ENCODE peak calls at places on chromosome 13, in six cellular contexts. N is fibroblast of lung, S is mammary epithelial cell, Z is heart right ventricle, Y is GM23248, B is lung. I is an unnamed sample. For H3K36me3, the result is how much of the 10 kb centered on the place peaks cover.

GRCh38 chr13:105262579-105262978 is 1272.9 kb downstream of the EFNB2 start:
- DNase-seq in N (no peak), S (no peak), Z (no peak), Y (no peak), B (no peak), I (no peak)

GRCh38 chr13:57716295-57716694 is 84.8 kb downstream of the PCDH17 start:
- DNase-seq in N (no peak), S (no peak), Z (no peak), Y (no peak), B (peak), I (no peak)

GRCh38 chr13:50936681-50937080 is 27.1 kb downstream of the RNASEH2B start:
- DNase-seq in N (no peak), S (no peak), Z (no peak), Y (peak), B (no peak), I (no peak)

GRCh38 chr13:67772807-67773453 is 542.8 kb upstream of the PCDH9 start:
- DNase-seq in N (no peak), S (no peak), Z (peak), Y (no peak), B (no peak), I (no peak)

GRCh38 chr13:48892311-48892710 is 83.4 kb upstream of the FNDC3A start:
- DNase-seq in N (peak), S (peak), Z (no peak), Y (peak), B (no peak), I (no peak)

GRCh38 chr13:77384999-77385398 is 58.1 kb upstream of the MYCBP2 start:
- DNase-seq in N (peak), S (no peak), Z (no peak), Y (peak), B (no peak), I (no peak)

GRCh38 chr13:40664100-40665060 is 2.1 kb downstream of the FOXO1 start:
- DNase-seq in N (peak), S (peak), Z (peak), Y (peak), B (peak), I (peak)

GRCh38 chr13:52109096-52109495 is 19.8 kb downstream of the NEK5 start:
- DNase-seq in N (no peak), S (no peak), Z (no peak), Y (no peak), B (no peak), I (no peak)

GRCh38 chr13:107788464-107789165 is 426.7 kb downstream of the LIG4 start:
- DNase-seq in N (no peak), S (no peak), Z (no peak), Y (no peak), B (no peak), I (no peak)

GRCh38 chr13:111861766-111862366 is 205.1 kb upstream of the SOX1 start:
- DNase-seq in N (no peak), S (no peak), Z (no peak), Y (no peak), B (no peak), I (no peak)

GRCh38 chr13:31074750-31075149 is 87.0 kb downstream of the HSPH1 start:
- DNase-seq in N (no peak), S (no peak), Z (no peak), Y (no peak), B (no peak), I (no peak)

GRCh38 chr13:104984296-104984818 is 1551.1 kb downstream of the EFNB2 start:
- DNase-seq in N (peak), S (peak), Z (peak), Y (no peak), B (no peak), I (peak)

GRCh38 chr13:89310943-89311342 is 1639.8 kb downstream of the SLITRK5 start:
- DNase-seq in N (no peak), S (no peak), Z (no peak), Y (no peak), B (no peak), I (no peak)

GRCh38 chr13:50131998-50132936 is 117.0 kb downstream of the KCNRG start:
- DNase-seq in N (no peak), S (no peak), Z (no peak), Y (no peak), B (no peak), I (no peak)

GRCh38 chr13:33636955-33637670 is 180.8 kb upstream of the RFC3 start:
- DNase-seq in N (peak), S (peak), Z (no peak), Y (peak), B (no peak), I (no peak)

GRCh38 chr13:21639604-21640003 is 31.3 kb upstream of the FGF9 start:
- DNase-seq in N (no peak), S (no peak), Z (no peak), Y (no peak), B (no peak), I (no peak)

GRCh38 chr13:67351915-67352314 is 121.8 kb upstream of the PCDH9 start:
- DNase-seq in N (peak), S (no peak), Z (no peak), Y (no peak), B (no peak), I (no peak)

GRCh38 chr13:54592201-54592600 is 1563.6 kb downstream of the OLFM4 start:
- DNase-seq in N (no peak), S (no peak), Z (no peak), Y (no peak), B (no peak), I (no peak)

GRCh38 chr13:53074119-53074518 is 45.5 kb downstream of the OLFM4 start:
- DNase-seq in N (no peak), S (no peak), Z (no peak), Y (no peak), B (no peak), I (no peak)

GRCh38 chr13:80921556-80921955 is 580.6 kb upstream of the SPRY2 start:
- DNase-seq in N (no peak), S (no peak), Z (no peak), Y (no peak), B (no peak), I (no peak)

GRCh38 chr13:54226866-54227265 is 1198.3 kb downstream of the OLFM4 start:
- DNase-seq in N (no peak), S (no peak), Z (no peak), Y (no peak), B (no peak), I (no peak)

GRCh38 chr13:78029891-78030290 is 111.3 kb upstream of the EDNRB start:
- DNase-seq in N (no peak), S (no peak), Z (no peak), Y (no peak), B (no peak), I (no peak)

GRCh38 chr13:41962994-41963393 is 2.1 kb upstream of the VWA8 start:
- DNase-seq in N (no peak), S (peak), Z (no peak), Y (no peak), B (no peak), I (no peak)

GRCh38 chr13:52428295-52428694 is 22.1 kb downstream of the VPS36 start:
- DNase-seq in N (peak), S (peak), Z (no peak), Y (no peak), B (no peak), I (no peak)

GRCh38 chr13:102846261-102847015 is 606 bp downstream of the ERCC5 start:
- DNase-seq in N (peak), S (peak), Z (peak), Y (peak), B (peak), I (peak)

GRCh38 chr13:20993661-20994440 is 67.5 kb downstream of the LATS2 start:
- DNase-seq in N (peak), S (peak), Z (no peak), Y (peak), B (no peak), I (no peak)

GRCh38 chr13:104015646-104016396 is 949.6 kb upstream of the SLC10A2 start:
- DNase-seq in N (peak), S (no peak), Z (no peak), Y (no peak), B (no peak), I (no peak)

GRCh38 chr13:47178090-47178950 is 281.5 kb upstream of the HTR2A start:
- DNase-seq in N (no peak), S (no peak), Z (no peak), Y (no peak), B (no peak), I (no peak)

GRCh38 chr13:76148926-76149325 is 512.8 kb downstream of the LMO7 start:
- DNase-seq in N (peak), S (peak), Z (no peak), Y (peak), B (no peak), I (no peak)

GRCh38 chr13:33323766-33324525 is 38.4 kb upstream of the STARD13 start:
- DNase-seq in N (peak), S (no peak), Z (no peak), Y (peak), B (no peak), I (no peak)

GRCh38 chr13:78608705-78609463 is 5.5 kb upstream of the POU4F1 start:
- DNase-seq in N (no peak), S (no peak), Z (no peak), Y (peak), B (no peak), I (no peak)

GRCh38 chr13:57629821-57630235 is 1.7 kb upstream of the PCDH17 start:
- DNase-seq in N (peak), S (no peak), Z (peak), Y (peak), B (peak), I (peak)

GRCh38 chr13:89169951-89170350 is 1498.8 kb downstream of the SLITRK5 start:
- DNase-seq in N (no peak), S (no peak), Z (no peak), Y (no peak), B (no peak), I (no peak)

GRCh38 chr13:52713894-52714293 is 25.7 kb downstream of the CNMD start:
- DNase-seq in N (no peak), S (no peak), Z (peak), Y (no peak), B (peak), I (no peak)

GRCh38 chr13:46354143-46355087 is 32.6 kb downstream of the RUBCNL start:
- DNase-seq in N (peak), S (peak), Z (no peak), Y (peak), B (no peak), I (no peak)

GRCh38 chr13:29922896-29923295 is 72.5 kb upstream of the UBL3 start:
- DNase-seq in N (peak), S (peak), Z (no peak), Y (peak), B (no peak), I (no peak)

DNA sequence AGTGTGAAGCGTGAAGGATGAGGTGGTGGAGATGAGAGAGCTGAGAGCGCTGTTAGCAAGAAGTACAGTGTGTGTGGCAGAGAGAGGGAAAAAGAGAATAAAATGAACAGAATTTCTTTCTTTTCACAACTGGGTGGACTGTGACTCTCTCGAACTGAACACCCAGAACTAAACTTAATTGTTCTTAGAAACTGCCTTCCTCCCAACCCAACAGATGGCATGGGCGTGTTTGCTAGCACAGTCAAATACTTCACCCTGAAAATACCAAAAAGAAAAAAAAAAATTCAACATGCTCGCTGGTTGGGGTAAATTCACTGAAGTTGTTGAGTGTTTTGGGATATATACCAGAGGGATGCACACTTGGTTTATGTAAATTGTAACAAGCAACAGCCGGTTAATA is 116.1 kb downstream of the ZIC5 start:
- DNase-seq in N (no peak), S (no peak), Z (no peak), Y (no peak), B (no peak), I (no peak)
- H3K36me3 ChIP-seq in N (under half), S (under half), Z (under half), Y (under half), B (under half), I (under half)

GRCh38 chr13:113506025-113506685 is 15.6 kb upstream of the DCUN1D2 start:
- DNase-seq in N (no peak), S (no peak), Z (no peak), Y (no peak), B (no peak), I (no peak)
- H3K27ac ChIP-seq in N (no peak), S (no peak), Z (no peak), Y (no peak), B (no peak), I (no peak)

DNA sequence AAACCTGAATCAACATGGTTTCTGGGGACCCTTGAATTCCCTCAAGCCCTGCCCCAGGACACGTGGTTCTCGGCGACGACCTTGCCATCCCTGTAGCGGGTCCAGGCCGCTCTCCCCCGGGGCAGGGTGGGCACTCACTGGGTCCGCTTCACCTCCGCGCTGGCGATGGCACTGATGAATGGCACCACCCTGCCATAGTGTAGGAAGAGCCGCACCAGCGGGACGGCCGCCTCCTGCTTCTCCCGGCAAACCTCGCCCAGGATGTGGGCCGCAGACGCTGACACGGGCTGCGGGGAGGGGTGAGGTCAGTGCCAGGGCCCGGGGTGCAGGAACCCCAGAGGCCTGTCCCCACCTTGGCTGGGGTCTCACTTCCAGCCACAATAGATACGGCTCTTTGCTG is 44.1 kb upstream of the C13orf46 start:
- DNase-seq in N (no peak), S (no peak), Z (peak), Y (no peak), B (no peak), I (no peak)
- H3K36me3 ChIP-seq in N (half or more), S (under half), Z (half or more), Y (under half), B (under half), I (half or more)

DNA sequence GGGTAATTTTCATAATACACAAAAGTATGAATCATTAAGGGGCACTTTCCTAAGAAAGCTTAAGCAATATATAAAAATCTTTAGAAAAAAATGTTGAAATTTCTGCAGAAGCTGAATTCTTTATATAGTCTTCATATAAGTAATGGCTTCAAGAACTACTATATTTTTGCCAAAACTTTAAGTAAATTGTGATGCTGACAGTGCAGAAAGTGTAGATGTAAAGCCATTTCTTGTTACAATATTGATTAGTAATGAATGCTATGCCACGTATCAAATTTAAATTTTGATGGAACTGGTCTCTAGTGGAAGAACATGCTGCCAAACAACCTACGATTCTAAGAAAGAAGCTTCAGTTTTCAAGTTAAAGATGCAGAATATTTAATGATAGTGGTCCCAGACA is 1210.0 kb downstream of the SLITRK1 start:
- DNase-seq in N (no peak), S (no peak), Z (no peak), Y (no peak), B (no peak), I (no peak)
- H3K27ac ChIP-seq in N (no peak), S (no peak), Z (no peak), Y (no peak), B (no peak), I (no peak)

I was measured in CD8-positive, alpha-beta T cell.